ENCODE peak calls at places on chromosomes 13 and 19, in ten cellular contexts. K, T, E, D, V, P, I, N, G and B are unnamed samples. For H3K9me3, the result is how much of the 10 kb centered on the place peaks cover.

GRCh38 chr13:104773775-104774174 is 1707.6 kb upstream of the SLC10A2 start:
- DNase-seq in K (no peak), T (peak), E (no peak), D (peak), V (no peak), P (no peak), I (no peak), N (peak), G (no peak), B (no peak)

GRCh38 chr13:112926003-112926402 is 43.0 kb upstream of the MCF2L start:
- DNase-seq in K (no peak), T (no peak), E (no peak), D (no peak), V (no peak), P (no peak), I (no peak), N (no peak), G (no peak), B (no peak)

GRCh38 chr19:17942181-17942580 is 9.4 kb downstream of the CCDC124 start:
- DNase-seq in K (no peak), T (no peak), E (no peak), D (no peak), V (no peak), P (no peak), I (no peak), N (no peak), G (no peak), B (no peak)

GRCh38 chr13:98048263-98048662 is 94.6 kb upstream of the FARP1 start:
- DNase-seq in K (no peak), T (no peak), E (no peak), D (no peak), V (no peak), P (no peak), I (no peak), N (no peak), G (no peak), B (no peak)

GRCh38 chr13:66675620-66676019 is 554.5 kb downstream of the PCDH9 start:
- DNase-seq in K (no peak), T (no peak), E (no peak), D (no peak), V (no peak), P (no peak), I (no peak), N (peak), G (no peak), B (no peak)

GRCh38 chr19:1253514-1254080 is 5.2 kb downstream of the MIDN start:
- DNase-seq in K (no peak), T (no peak), E (no peak), D (no peak), V (no peak), P (no peak), I (peak), N (no peak), G (no peak), B (no peak)

GRCh38 chr19:41588497-41589209 is 12.7 kb downstream of the CEACAM21 start:
- DNase-seq in K (no peak), T (peak), E (no peak), D (peak), V (no peak), P (no peak), I (no peak), N (peak), G (no peak), B (no peak)

GRCh38 chr19:4538601-4538954 is 1.3 kb downstream of the LRG1 start:
- DNase-seq in K (no peak), T (no peak), E (no peak), D (no peak), V (no peak), P (no peak), I (no peak), N (no peak), G (no peak), B (no peak)

GRCh38 chr13:46109451-46109850 is 4.6 kb upstream of the CPB2 start:
- DNase-seq in K (no peak), T (no peak), E (no peak), D (no peak), V (no peak), P (no peak), I (no peak), N (no peak), G (no peak), B (no peak)

GRCh38 chr13:111013196-111013595 is 98.3 kb upstream of the ANKRD10 start:
- DNase-seq in K (no peak), T (no peak), E (no peak), D (no peak), V (no peak), P (no peak), I (no peak), N (no peak), G (no peak), B (no peak)

GRCh38 chr19:38899447-38900219 is at the start of the genes NFKBIB and SIRT2:
- DNase-seq in K (peak), T (peak), E (peak), D (peak), V (peak), P (peak), I (peak), N (peak), G (peak), B (peak)

GRCh38 chr13:42547615-42548014 is 26.3 kb upstream of the TNFSF11 start:
- DNase-seq in K (no peak), T (no peak), E (no peak), D (no peak), V (no peak), P (no peak), I (no peak), N (no peak), G (no peak), B (no peak)

GRCh38 chr19:10864538-10864899 is 6.8 kb upstream of the CARM1 start:
- DNase-seq in K (peak), T (peak), E (peak), D (peak), V (peak), P (peak), I (no peak), N (peak), G (peak), B (peak)

GRCh38 chr13:26184791-26185250 is 37.3 kb downstream of the RNF6 start:
- DNase-seq in K (peak), T (peak), E (peak), D (peak), V (peak), P (peak), I (no peak), N (peak), G (peak), B (peak)

GRCh38 chr13:110676511-110677204 is 29.3 kb downstream of the CARS2 start:
- DNase-seq in K (no peak), T (no peak), E (no peak), D (no peak), V (no peak), P (no peak), I (peak), N (no peak), G (no peak), B (no peak)

GRCh38 chr19:33248104-33248503 is 22.5 kb upstream of the SLC7A10 start:
- DNase-seq in K (no peak), T (no peak), E (no peak), D (no peak), V (no peak), P (no peak), I (no peak), N (no peak), G (no peak), B (no peak)

GRCh38 chr19:3868770-3869456 is at the start of gene ZFR2:
- DNase-seq in K (no peak), T (no peak), E (no peak), D (peak), V (no peak), P (peak), I (peak), N (no peak), G (peak), B (no peak)

GRCh38 chr13:50366488-50367174 is 351.4 kb downstream of the KCNRG start:
- DNase-seq in K (no peak), T (peak), E (no peak), D (no peak), V (no peak), P (no peak), I (no peak), N (no peak), G (no peak), B (no peak)

GRCh38 chr13:51589793-51590192 is 5.5 kb downstream of the WDFY2 start:
- DNase-seq in K (no peak), T (peak), E (no peak), D (no peak), V (no peak), P (no peak), I (no peak), N (no peak), G (no peak), B (no peak)

GRCh38 chr19:50870417-50871089 is 2.7 kb upstream of the KLK2 start:
- DNase-seq in K (no peak), T (no peak), E (no peak), D (no peak), V (no peak), P (no peak), I (peak), N (peak), G (no peak), B (no peak)

GRCh38 chr13:113350065-113350937 is 13.6 kb downstream of the GRTP1 start:
- DNase-seq in K (no peak), T (no peak), E (no peak), D (no peak), V (no peak), P (no peak), I (no peak), N (no peak), G (no peak), B (no peak)

GRCh38 chr13:51222510-51223283 is 499 bp downstream of the FAM124A start:
- DNase-seq in K (no peak), T (peak), E (no peak), D (no peak), V (no peak), P (peak), I (no peak), N (no peak), G (no peak), B (no peak)

DNA sequence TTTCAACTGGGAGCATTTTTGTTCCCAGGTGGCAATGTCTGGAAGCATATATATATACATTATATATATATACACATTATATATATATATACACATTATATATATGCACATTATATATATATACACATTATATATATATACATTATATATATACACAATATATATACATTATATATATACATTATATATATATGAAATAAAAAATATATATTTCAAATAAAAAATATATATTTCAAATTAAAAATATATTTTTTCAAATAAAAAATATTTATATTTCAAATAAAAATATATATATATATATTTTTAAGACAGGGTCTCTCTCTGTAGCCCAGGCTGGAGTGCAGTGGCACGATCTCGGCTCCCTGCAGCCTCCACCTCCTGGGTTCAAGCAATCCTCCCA is 61.5 kb downstream of the ADGRE1 start:
- DNase-seq in K (no peak), T (no peak), E (no peak), D (no peak), V (no peak), P (no peak), I (no peak), N (no peak), G (no peak), B (no peak)
- H3K9me3 ChIP-seq in K (under half), T (under half), E (under half), D (under half), V (under half), P (under half), I (under half), N (under half), G (under half), B (under half)

DNA sequence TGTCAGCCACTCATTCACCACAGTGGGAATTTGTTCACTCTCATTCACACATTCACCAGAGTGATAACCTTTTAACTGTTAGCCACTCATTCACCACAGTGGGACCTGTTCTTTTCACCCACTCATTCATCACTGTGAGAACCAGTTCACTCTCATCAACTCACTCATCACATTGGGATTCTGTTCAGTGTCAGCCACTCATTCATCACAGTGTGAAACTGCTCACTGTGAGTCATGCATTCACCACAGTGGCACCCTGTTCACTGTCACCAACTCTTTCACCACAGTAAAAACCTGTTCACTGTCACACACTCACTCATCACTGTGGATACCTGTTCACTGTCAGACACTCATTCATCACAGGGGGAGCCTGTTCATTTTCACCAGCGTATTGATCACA is 43.5 kb upstream of the ZNF85 start:
- DNase-seq in K (no peak), T (no peak), E (no peak), D (no peak), V (no peak), P (no peak), I (no peak), N (no peak), G (no peak), B (no peak)
- H3K9me3 ChIP-seq in K (under half), T (under half), E (half or more), D (under half), V (under half), P (under half), I (under half), N (under half), G (under half), B (under half)

GRCh38 chr13:81446441-81446840 is 1105.5 kb upstream of the SPRY2 start:
- DNase-seq in K (no peak), T (no peak), E (no peak), D (no peak), V (no peak), P (no peak), I (no peak), N (no peak), G (no peak), B (no peak)
- H3K9me3 ChIP-seq in K (under half), T (under half), E (under half), D (under half), V (under half), P (under half), I (under half), N (under half), G (under half), B (under half)

GRCh38 chr19:44282846-44283245 is 22.0 kb downstream of the ZNF235 start:
- DNase-seq in K (no peak), T (no peak), E (no peak), D (no peak), V (no peak), P (no peak), I (no peak), N (no peak), G (no peak), B (no peak)
- H3K9me3 ChIP-seq in K (half or more), T (under half), E (half or more), D (under half), V (under half), P (under half), I (half or more), N (under half), G (half or more), B (under half)

GRCh38 chr19:56933014-56933705 is 92.6 kb upstream of the PEG3 start:
- DNase-seq in K (no peak), T (no peak), E (no peak), D (no peak), V (no peak), P (no peak), I (no peak), N (no peak), G (no peak), B (no peak)

GRCh38 chr19:56930647-56931592 is 90.4 kb upstream of the PEG3 start:
- DNase-seq in K (no peak), T (no peak), E (no peak), D (no peak), V (no peak), P (no peak), I (no peak), N (no peak), G (no peak), B (no peak)

GRCh38 chr19:56934438-56935090 is 94.0 kb upstream of the PEG3 start:
- DNase-seq in K (no peak), T (no peak), E (no peak), D (no peak), V (no peak), P (no peak), I (no peak), N (no peak), G (no peak), B (no peak)
- H3K9me3 ChIP-seq in K (under half), T (under half), E (under half), D (under half), V (under half), P (under half), I (under half), N (under half), G (under half), B (under half)

GRCh38 chr13:38538412-38538811 is 148.5 kb upstream of the FREM2 start:
- DNase-seq in K (no peak), T (no peak), E (no peak), D (no peak), V (no peak), P (no peak), I (no peak), N (no peak), G (no peak), B (no peak)
- H3K9me3 ChIP-seq in K (under half), T (under half), E (under half), D (under half), V (under half), P (under half), I (under half), N (under half), G (under half), B (under half)